ENCODE peak calls at places on chromosomes 13 and 19, in ten cellular contexts. V is neural progenitor cell, R is HCT116, U is GM23248, T is mammary epithelial cell, E is PC-9, P is K562, D is MM.1S, S is PC-3, A is fibroblast of lung. N is an unnamed sample.
A peak's percentile ranks its signal among the peaks of the same experiment; 100 is the strongest.

GRCh38 chr13:65679240-65679639 is 1550.9 kb downstream of the PCDH9 start:
- DNase-seq in R (no peak), S (no peak), U (no peak), E (no peak), T (no peak), V (no peak), D (no peak), A (peak; percentile 40), P (no peak), N (no peak)

GRCh38 chr13:71320452-71320851 is 546.6 kb downstream of the DACH1 start:
- DNase-seq in T (peak; percentile 7), A (peak; percentile 49), U (peak; percentile 0), S (peak; percentile 38), D (peak; percentile 19), P (no peak), V (peak; percentile 34), R (no peak), E (peak; percentile 8), N (peak; percentile 58)

GRCh38 chr13:102402292-102402691 is 444 bp upstream of the FGF14 start:
- DNase-seq in T (no peak), R (no peak), V (peak; percentile 91), D (no peak), P (no peak), A (peak; percentile 70), S (no peak), E (no peak), U (peak; percentile 62), N (peak; percentile 95)

GRCh38 chr13:40774672-40775071 is 3.7 kb upstream of the MRPS31 start:
- DNase-seq in R (no peak), D (no peak), V (no peak), T (no peak), A (no peak), S (no peak), E (no peak), U (no peak), P (no peak), N (no peak)

GRCh38 chr13:107743523-107743922 is 471.8 kb downstream of the LIG4 start:
- DNase-seq in R (no peak), A (no peak), U (no peak), V (no peak), E (no peak), T (no peak), P (no peak), S (peak; percentile 71), D (no peak), N (no peak)

GRCh38 chr13:59744747-59745394 is 418.9 kb downstream of the DIAPH3 start:
- DNase-seq in P (no peak), T (no peak), R (no peak), S (no peak), V (no peak), D (peak; percentile 37), A (peak; percentile 20), U (peak; percentile 17), E (no peak), N (no peak)

GRCh38 chr13:27406178-27406939 is 18.1 kb upstream of the GTF3A start:
- DNase-seq in U (peak; percentile 65), P (peak; percentile 17), R (no peak), E (no peak), S (peak; percentile 62), D (peak; percentile 55), V (peak; percentile 31), A (peak; percentile 58), T (peak; percentile 35), N (peak; percentile 43)

GRCh38 chr13:48443442-48444208 is 30.7 kb upstream of the LPAR6 start:
- DNase-seq in D (no peak), S (no peak), E (no peak), T (no peak), P (no peak), A (no peak), R (no peak), V (no peak), U (no peak), N (no peak)

GRCh38 chr19:3614858-3615505 is 8.3 kb upstream of the TBXA2R start:
- DNase-seq in E (no peak), U (no peak), D (no peak), P (no peak), R (no peak), S (no peak), T (no peak), V (no peak), A (no peak), N (no peak)

GRCh38 chr19:43316591-43317319 is 36.7 kb upstream of the CD177 start:
- DNase-seq in A (peak; percentile 9), V (peak; percentile 91), E (no peak), R (peak; percentile 73), U (peak; percentile 54), S (peak; percentile 87), P (peak; percentile 23), T (no peak), D (peak; percentile 78), N (no peak)

GRCh38 chr13:78497702-78498319 is 105.5 kb downstream of the POU4F1 start:
- DNase-seq in P (no peak), T (no peak), U (no peak), R (no peak), V (no peak), S (no peak), E (no peak), A (no peak), D (no peak), N (no peak)

GRCh38 chr13:67557642-67558241 is 327.6 kb upstream of the PCDH9 start:
- DNase-seq in A (peak; percentile 24), R (no peak), V (no peak), U (peak; percentile 0), E (no peak), P (no peak), D (no peak), T (no peak), S (no peak), N (peak; percentile 3)
- H3K36me3 ChIP-seq in A (no peaks in the 10 kb centered on the region), R (no peaks in the 10 kb centered on the region), V (no peaks in the 10 kb centered on the region), U (no peaks in the 10 kb centered on the region), E (no peaks in the 10 kb centered on the region), P (no peaks in the 10 kb centered on the region), D (no peaks in the 10 kb centered on the region), T (no peaks in the 10 kb centered on the region), S (no peaks in the 10 kb centered on the region), N (no peaks in the 10 kb centered on the region)

DNA sequence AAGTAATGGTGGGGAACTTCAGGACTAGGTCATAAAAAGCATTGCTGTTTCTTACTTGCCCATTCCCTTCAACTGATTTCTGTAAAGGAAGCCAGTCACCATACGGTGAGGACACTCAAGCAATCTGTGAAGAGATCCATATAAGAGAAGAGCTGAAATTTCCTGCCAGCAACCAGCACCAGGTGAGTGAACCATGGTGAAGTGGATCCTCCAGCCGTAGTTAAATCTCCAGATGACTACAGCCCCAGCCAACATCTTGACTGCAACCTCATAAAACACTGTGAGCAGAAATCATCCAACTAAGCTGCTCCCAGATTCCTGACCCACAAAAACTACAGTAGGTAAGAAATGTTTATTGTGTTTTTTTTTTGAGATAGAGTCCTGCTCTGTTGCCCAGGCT is 3.8 kb upstream of the SLC6A16 start:
- DNase-seq in E (no peak), P (no peak), A (no peak), U (no peak), V (no peak), D (no peak), R (no peak), S (no peak), T (no peak), N (no peak)
- H3K4me1 ChIP-seq in E (no peaks in the 10 kb centered on the region), P (peaks cover 26% of the 10 kb centered on the region), A (no peaks in the 10 kb centered on the region), U (no peaks in the 10 kb centered on the region), V (no peaks in the 10 kb centered on the region), D (peaks cover 11% of the 10 kb centered on the region), R (no peaks in the 10 kb centered on the region), S (no peaks in the 10 kb centered on the region), T (no peaks in the 10 kb centered on the region), N (no peaks in the 10 kb centered on the region)

GRCh38 chr19:19262190-19263057 is 10.7 kb downstream of the TM6SF2 start:
- DNase-seq in P (peak; percentile 41), R (no peak), V (peak; percentile 59), S (no peak), A (no peak), D (no peak), U (peak; percentile 14), T (no peak), E (no peak), N (no peak)
- TF ChIP-seq EZH2 in P (no peak), R (no peak), V (no peak), S (no peak), A (peak; percentile 92), D (no peak), U (peak; percentile 82), T (peak; percentile 92), E (no peak), N (no peak)

DNA sequence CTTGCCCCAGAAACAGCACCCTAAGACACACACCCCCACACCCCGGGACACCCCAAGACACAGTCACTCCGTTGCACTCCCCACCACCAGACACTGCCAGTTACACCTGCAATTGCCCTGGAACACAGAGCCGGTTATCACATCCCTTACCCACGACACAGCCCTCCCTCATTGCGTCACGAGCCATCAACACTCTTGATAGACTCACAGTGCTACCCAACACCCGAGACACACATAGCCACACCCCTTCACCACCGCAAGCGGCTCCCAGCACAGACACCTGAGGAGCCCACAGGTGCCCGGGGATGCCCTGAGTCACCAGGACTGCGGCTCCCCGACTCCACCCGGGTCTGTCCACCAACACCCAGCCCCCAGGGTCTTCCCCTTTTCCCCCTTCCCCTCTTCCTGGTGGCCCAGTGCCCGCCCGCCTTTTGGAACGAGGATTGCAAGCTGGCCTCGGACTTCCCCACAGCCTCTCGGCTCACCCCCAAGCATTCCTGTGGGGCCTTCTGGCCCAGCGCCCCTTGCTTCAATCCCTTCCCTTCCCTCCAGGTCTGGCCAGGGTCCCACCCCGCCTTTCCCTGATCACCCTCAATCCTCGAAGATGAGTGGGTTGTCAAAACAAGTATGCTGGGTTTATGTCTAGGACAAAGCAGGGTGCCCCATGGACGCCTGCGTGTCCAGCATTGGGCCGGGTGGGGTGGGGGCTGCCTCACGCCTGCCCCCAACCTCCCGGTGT is 1.7 kb upstream of the PTGER1 start:
- DNase-seq in T (peak; percentile 71), R (peak; percentile 48), E (peak; percentile 84), D (no peak), S (peak; percentile 83), P (peak; percentile 66), A (peak; percentile 92), U (peak; percentile 80), V (no peak), N (peak; percentile 65)
- H3K36me3 ChIP-seq in T (peaks cover 17% of the 10 kb centered on the region), R (peaks cover 9% of the 10 kb centered on the region), E (peaks cover 30% of the 10 kb centered on the region), D (no peaks in the 10 kb centered on the region), S (peaks cover 30% of the 10 kb centered on the region), P (peaks cover 13% of the 10 kb centered on the region), A (peaks cover 20% of the 10 kb centered on the region), U (peaks cover 14% of the 10 kb centered on the region), V (no peaks in the 10 kb centered on the region), N (peaks cover 12% of the 10 kb centered on the region)

GRCh38 chr19:42280761-42281174 is 11.7 kb downstream of the CIC start:
- DNase-seq in P (peak; percentile 69), D (no peak), U (peak; percentile 77), T (no peak), R (no peak), V (peak; percentile 51), S (no peak), E (no peak), A (no peak), N (no peak)

GRCh38 chr19:42279902-42280760 is 11.1 kb downstream of the CIC start:
- DNase-seq in V (peak; percentile 94), P (peak; percentile 93), E (peak; percentile 91), D (peak; percentile 81), U (peak; percentile 96), S (no peak), T (peak; percentile 86), R (peak; percentile 77), A (peak; percentile 90), N (peak; percentile 97)

GRCh38 chr19:42281175-42282035 is 12.4 kb downstream of the CIC start:
- DNase-seq in P (peak; percentile 26), R (no peak), U (peak; percentile 83), E (peak; percentile 46), T (peak; percentile 65), V (peak; percentile 58), S (no peak), D (no peak), A (peak; percentile 65), N (peak; percentile 77)

GRCh38 chr19:42277821-42278809 is 9.1 kb downstream of the CIC start:
- DNase-seq in D (no peak), A (no peak), V (no peak), P (no peak), R (no peak), S (no peak), U (peak; percentile 64), T (peak; percentile 69), E (peak; percentile 74), N (no peak)

GRCh38 chr19:42279148-42279901 is 10.3 kb downstream of the CIC start:
- DNase-seq in D (no peak), U (peak; percentile 48), E (no peak), T (no peak), V (no peak), S (no peak), A (no peak), R (no peak), P (no peak), N (no peak)
- H3K4me1 ChIP-seq in D (peaks cover 15% of the 10 kb centered on the region), U (peaks cover 62% of the 10 kb centered on the region), E (peaks cover 35% of the 10 kb centered on the region), T (peaks cover 73% of the 10 kb centered on the region), V (peaks cover 37% of the 10 kb centered on the region), S (no peaks in the 10 kb centered on the region), A (peaks cover 35% of the 10 kb centered on the region), R (peaks cover 59% of the 10 kb centered on the region), P (peaks cover 56% of the 10 kb centered on the region), N (peaks cover 44% of the 10 kb centered on the region)